ENCODE peak calls at places on chromosomes 13 and 19, in four cellular contexts. W is NCI-H510A treated with DMSO at 0.1 percent for 48 hours; O is stromal cell of bone marrow; S is CD4-positive, alpha-beta T cell. H is an unnamed sample.

GRCh38 chr19:16661480-16662034 is 618 bp downstream of the TMEM38A start:
- DNase-seq in O (no peak), S (peak), W (no peak), H (peak)

GRCh38 chr13:65400707-65401106 is 1829.4 kb downstream of the PCDH9 start:
- DNase-seq in O (no peak), W (no peak), S (no peak), H (no peak)

GRCh38 chr13:109998808-109999528 is 212.6 kb upstream of the IRS2 start:
- DNase-seq in W (no peak), S (no peak), O (no peak), H (no peak)

GRCh38 chr13:103884139-103884723 is 818.0 kb upstream of the SLC10A2 start:
- DNase-seq in W (no peak), O (no peak), S (no peak), H (no peak)

GRCh38 chr13:30376426-30377311 is 45.6 kb upstream of the UBE2L5 start:
- DNase-seq in W (peak), O (no peak), S (peak), H (peak)

GRCh38 chr13:77207943-77208342 is 119.0 kb downstream of the MYCBP2 start:
- DNase-seq in W (no peak), S (no peak), O (peak), H (no peak)

GRCh38 chr19:44356383-44357111 is at the start of gene ZNF112:
- DNase-seq in W (peak), S (no peak), O (peak), H (peak)

GRCh38 chr19:47447470-47448359 is 24.0 kb downstream of the SLC8A2 start:
- DNase-seq in S (peak), O (no peak), W (no peak), H (peak)

GRCh38 chr19:55498246-55498645 is 10.0 kb downstream of the SSC5D start:
- DNase-seq in W (no peak), O (no peak), S (no peak), H (no peak)

GRCh38 chr19:48064509-48064908 is 20.6 kb upstream of the CABP5 start:
- DNase-seq in O (no peak), W (no peak), S (no peak), H (no peak)

GRCh38 chr19:10751109-10751972 is 33.5 kb downstream of the DNM2 start:
- DNase-seq in S (no peak), O (no peak), W (no peak), H (peak)

GRCh38 chr13:101487046-101487830 is 34.8 kb downstream of the ITGBL1 start:
- DNase-seq in S (no peak), O (no peak), W (no peak), H (no peak)

GRCh38 chr19:6100284-6100915 is 9.9 kb downstream of the RFX2 start:
- DNase-seq in S (peak), O (no peak), W (no peak), H (no peak)

GRCh38 chr13:81636120-81636519 is 1295.2 kb upstream of the SPRY2 start:
- DNase-seq in W (no peak), S (no peak), O (no peak), H (no peak)

GRCh38 chr19:38247734-38248268 is 8.4 kb downstream of the PPP1R14A start:
- DNase-seq in O (no peak), W (no peak), S (no peak), H (no peak)

GRCh38 chr19:48145596-48146254 is 24.4 kb downstream of the LIG1 start:
- DNase-seq in S (no peak), W (no peak), O (no peak), H (no peak)

GRCh38 chr19:6354098-6354674 is 7.1 kb upstream of the CLPP start:
- DNase-seq in S (no peak), W (no peak), O (no peak), H (no peak)

GRCh38 chr13:99959538-99960230 is 11.9 kb downstream of the ZIC5 start:
- DNase-seq in W (peak), O (no peak), S (no peak), H (no peak)

GRCh38 chr13:112781881-112782361 is 92.1 kb downstream of the ATP11A start:
- DNase-seq in W (peak), S (no peak), O (no peak), H (no peak)

GRCh38 chr19:12270854-12271253 is 23.8 kb downstream of the ZNF44 start:
- DNase-seq in S (no peak), O (no peak), W (no peak), H (no peak)

GRCh38 chr13:43764349-43764748 is 22.4 kb downstream of the ENOX1 start:
- DNase-seq in W (no peak), S (no peak), O (no peak), H (no peak)

GRCh38 chr19:10288662-10289166 is 1.0 kb upstream of the ICAM5 start:
- DNase-seq in W (peak), S (no peak), O (no peak), H (peak)

GRCh38 chr19:1063030-1063908 is 3.7 kb upstream of the ARHGAP45 start:
- DNase-seq in W (no peak), S (no peak), O (no peak), H (peak)

GRCh38 chr13:113354831-113355610 is 8.9 kb downstream of the GRTP1 start:
- DNase-seq in W (no peak), S (no peak), O (no peak), H (no peak)

GRCh38 chr19:18062043-18062442 is 24.7 kb downstream of the IL12RB1 start:
- DNase-seq in O (no peak), W (peak), S (no peak), H (no peak)

GRCh38 chr19:38184815-38185214 is 39.2 kb downstream of the DPF1 start:
- DNase-seq in O (no peak), S (no peak), W (no peak), H (no peak)

GRCh38 chr19:8395621-8396082 is 5.5 kb downstream of the RAB11B start:
- DNase-seq in O (no peak), W (no peak), S (no peak), H (no peak)

GRCh38 chr19:49553451-49554271 is 25.9 kb downstream of the RCN3 start:
- DNase-seq in O (peak), S (peak), W (no peak), H (peak)

GRCh38 chr13:112616586-112617381 is 28.8 kb upstream of the TUBGCP3 start:
- DNase-seq in S (no peak), O (peak), W (peak), H (peak)

GRCh38 chr19:54096642-54097106 is 3.9 kb downstream of the OSCAR start:
- DNase-seq in O (peak), S (no peak), W (no peak), H (no peak)

GRCh38 chr13:47094734-47095434 is 198.0 kb upstream of the HTR2A start:
- DNase-seq in W (no peak), O (no peak), S (no peak), H (no peak)

GRCh38 chr19:32537626-32538025 is 43.4 kb upstream of the PDCD5 start:
- DNase-seq in O (no peak), W (no peak), S (no peak), H (no peak)

GRCh38 chr19:31676271-31677004 is 327.2 kb upstream of the TSHZ3 start:
- DNase-seq in S (no peak), O (no peak), W (no peak), H (no peak)

GRCh38 chr13:51912091-51912490 is 50.3 kb downstream of the CCDC70 start:
- DNase-seq in O (no peak), W (peak), S (no peak), H (no peak)

GRCh38 chr13:85099245-85099644 is 700.0 kb downstream of the SLITRK6 start:
- DNase-seq in S (no peak), O (no peak), W (no peak), H (no peak)

H was measured in colonic mucosa.